ENCODE peak calls at places on chromosomes 1 and 21, in four cellular contexts. One of them, this sample, is unnamed.

GRCh38 chr21:41342035-41342434 is 19.8 kb upstream of the MX2 start:
- DNase-seq in T47D: no peak
- DNase-seq in CD4-positive, alpha-beta T cell: no peak
- DNase-seq in HT1080: no peak
- DNase-seq in this sample: no peak

GRCh38 chr1:56532359-56532696 is 47.0 kb downstream of the PLPP3 start:
- DNase-seq in T47D: no peak
- DNase-seq in CD4-positive, alpha-beta T cell: no peak
- DNase-seq in HT1080: no peak
- DNase-seq in this sample: peak; percentile 64

GRCh38 chr1:2494323-2494693 is 18.2 kb downstream of the PLCH2 start:
- DNase-seq in T47D: peak; percentile 65
- DNase-seq in CD4-positive, alpha-beta T cell: no peak
- DNase-seq in HT1080: peak; percentile 45
- DNase-seq in this sample: peak; percentile 60

GRCh38 chr21:45511007-45511406 is 31.2 kb downstream of the SLC19A1 start:
- DNase-seq in T47D: no peak
- DNase-seq in CD4-positive, alpha-beta T cell: no peak
- DNase-seq in HT1080: no peak
- DNase-seq in this sample: no peak

GRCh38 chr1:165445388-165445787 is 462 bp upstream of the RXRG start:
- DNase-seq in T47D: no peak
- DNase-seq in CD4-positive, alpha-beta T cell: no peak
- DNase-seq in HT1080: no peak
- DNase-seq in this sample: no peak

GRCh38 chr21:25409992-25410391 is 197.3 kb downstream of the MRPL39 start:
- DNase-seq in T47D: no peak
- DNase-seq in CD4-positive, alpha-beta T cell: no peak
- DNase-seq in HT1080: no peak
- DNase-seq in this sample: peak; percentile 3

GRCh38 chr1:27862671-27863551 is 9.4 kb upstream of the THEMIS2 start:
- DNase-seq in T47D: no peak
- DNase-seq in CD4-positive, alpha-beta T cell: no peak
- DNase-seq in HT1080: peak; percentile 98
- DNase-seq in this sample: peak; percentile 98

GRCh38 chr21:34598931-34599400 is 15.9 kb downstream of the RCAN1 start:
- DNase-seq in T47D: no peak
- DNase-seq in CD4-positive, alpha-beta T cell: no peak
- DNase-seq in HT1080: peak; percentile 69
- DNase-seq in this sample: peak; percentile 20

GRCh38 chr1:36715797-36716196 is 233.1 kb upstream of the CSF3R start:
- DNase-seq in T47D: no peak
- DNase-seq in CD4-positive, alpha-beta T cell: no peak
- DNase-seq in HT1080: no peak
- DNase-seq in this sample: no peak

GRCh38 chr1:205199090-205199930 is 12.2 kb downstream of the DSTYK start:
- DNase-seq in T47D: peak; percentile 45
- DNase-seq in CD4-positive, alpha-beta T cell: no peak
- DNase-seq in HT1080: no peak
- DNase-seq in this sample: peak; percentile 93

GRCh38 chr1:42953182-42954180 is 5.2 kb downstream of the SLC2A1 start:
- DNase-seq in T47D: no peak
- DNase-seq in CD4-positive, alpha-beta T cell: no peak
- DNase-seq in HT1080: no peak
- DNase-seq in this sample: peak; percentile 68

GRCh38 chr1:214423045-214423444 is 128.4 kb downstream of the PTPN14 start:
- DNase-seq in T47D: no peak
- DNase-seq in CD4-positive, alpha-beta T cell: no peak
- DNase-seq in HT1080: no peak
- DNase-seq in this sample: no peak

GRCh38 chr21:17911628-17912027 is 92.5 kb upstream of the C21orf91 start:
- DNase-seq in T47D: no peak
- DNase-seq in CD4-positive, alpha-beta T cell: no peak
- DNase-seq in HT1080: peak; percentile 61
- DNase-seq in this sample: peak; percentile 70

GRCh38 chr1:115107501-115108260 is 18.4 kb upstream of the TSPAN2 start:
- DNase-seq in T47D: no peak
- DNase-seq in CD4-positive, alpha-beta T cell: no peak
- DNase-seq in HT1080: no peak
- DNase-seq in this sample: no peak

GRCh38 chr1:30418426-30419245 is 304.7 kb downstream of the MATN1 start:
- DNase-seq in T47D: peak; percentile 52
- DNase-seq in CD4-positive, alpha-beta T cell: no peak
- DNase-seq in HT1080: no peak
- DNase-seq in this sample: no peak

GRCh38 chr1:35454616-35455015 is 102.6 kb downstream of the KIAA0319L start:
- DNase-seq in T47D: no peak
- DNase-seq in CD4-positive, alpha-beta T cell: no peak
- DNase-seq in HT1080: peak; percentile 24
- DNase-seq in this sample: no peak

GRCh38 chr1:118486213-118486612 is 301.2 kb upstream of the SPAG17 start:
- DNase-seq in T47D: no peak
- DNase-seq in CD4-positive, alpha-beta T cell: no peak
- DNase-seq in HT1080: no peak
- DNase-seq in this sample: no peak

GRCh38 chr21:26351661-26352060 is 181.1 kb upstream of the APP start:
- DNase-seq in T47D: no peak
- DNase-seq in CD4-positive, alpha-beta T cell: no peak
- DNase-seq in HT1080: no peak
- DNase-seq in this sample: no peak

GRCh38 chr21:15063821-15064575 is 802 bp downstream of the NRIP1 start:
- DNase-seq in T47D: peak; percentile 52
- DNase-seq in CD4-positive, alpha-beta T cell: no peak
- DNase-seq in HT1080: peak; percentile 43
- DNase-seq in this sample: peak; percentile 52

GRCh38 chr1:6485937-6486250 is 5.6 kb downstream of the PLEKHG5 start:
- DNase-seq in T47D: no peak
- DNase-seq in CD4-positive, alpha-beta T cell: no peak
- DNase-seq in HT1080: no peak
- DNase-seq in this sample: no peak

GRCh38 chr1:107862064-107862463 is 102.9 kb downstream of the VAV3 start:
- DNase-seq in T47D: no peak
- DNase-seq in CD4-positive, alpha-beta T cell: no peak
- DNase-seq in HT1080: peak; percentile 81
- DNase-seq in this sample: no peak

GRCh38 chr1:209657918-209658317 is 5.7 kb upstream of the LAMB3 start:
- DNase-seq in T47D: no peak
- DNase-seq in CD4-positive, alpha-beta T cell: no peak
- DNase-seq in HT1080: no peak
- DNase-seq in this sample: no peak

GRCh38 chr1:200075938-200076546 is 48.5 kb downstream of the NR5A2 start:
- DNase-seq in T47D: peak; percentile 68
- DNase-seq in CD4-positive, alpha-beta T cell: no peak
- DNase-seq in HT1080: peak; percentile 74
- DNase-seq in this sample: peak; percentile 85

GRCh38 chr1:231026576-231026975 is 13.5 kb downstream of the FAM89A start:
- DNase-seq in T47D: no peak
- DNase-seq in CD4-positive, alpha-beta T cell: no peak
- DNase-seq in HT1080: no peak
- DNase-seq in this sample: no peak

GRCh38 chr1:8155528-8156186 is 129.5 kb upstream of the ERRFI1 start:
- DNase-seq in T47D: peak; percentile 56
- DNase-seq in CD4-positive, alpha-beta T cell: no peak
- DNase-seq in HT1080: peak; percentile 68
- DNase-seq in this sample: peak; percentile 57

GRCh38 chr1:211734791-211735190 is 59.4 kb upstream of the NEK2 start:
- DNase-seq in T47D: peak; percentile 62
- DNase-seq in CD4-positive, alpha-beta T cell: no peak
- DNase-seq in HT1080: no peak
- DNase-seq in this sample: peak; percentile 35

GRCh38 chr21:35478096-35479080 is 429.3 kb upstream of the RUNX1 start:
- DNase-seq in T47D: no peak
- DNase-seq in CD4-positive, alpha-beta T cell: no peak
- DNase-seq in HT1080: no peak
- DNase-seq in this sample: peak; percentile 49

GRCh38 chr1:909861-910310 is 13.8 kb upstream of the SAMD11 start:
- DNase-seq in T47D: no peak
- DNase-seq in CD4-positive, alpha-beta T cell: no peak
- DNase-seq in HT1080: no peak
- DNase-seq in this sample: no peak

GRCh38 chr1:224219612-224220011 is 36.6 kb downstream of the DEGS1 start:
- DNase-seq in T47D: no peak
- DNase-seq in CD4-positive, alpha-beta T cell: no peak
- DNase-seq in HT1080: no peak
- DNase-seq in this sample: no peak

GRCh38 chr1:15287035-15287434 is 40.0 kb downstream of the FHAD1 start:
- DNase-seq in T47D: no peak
- DNase-seq in CD4-positive, alpha-beta T cell: no peak
- DNase-seq in HT1080: no peak
- DNase-seq in this sample: no peak

GRCh38 chr1:232301246-232301645 is 328.7 kb downstream of the SIPA1L2 start:
- DNase-seq in T47D: no peak
- DNase-seq in CD4-positive, alpha-beta T cell: no peak
- DNase-seq in HT1080: no peak
- DNase-seq in this sample: no peak

GRCh38 chr1:168714012-168714411 is 15.0 kb downstream of the DPT start:
- DNase-seq in T47D: no peak
- DNase-seq in CD4-positive, alpha-beta T cell: no peak
- DNase-seq in HT1080: no peak
- DNase-seq in this sample: no peak

GRCh38 chr1:221217029-221217428 is 337.8 kb downstream of the HLX start:
- DNase-seq in T47D: no peak
- DNase-seq in CD4-positive, alpha-beta T cell: no peak
- DNase-seq in HT1080: no peak
- DNase-seq in this sample: no peak

GRCh38 chr1:116710326-116711060 is 43.0 kb upstream of the IGSF3 start:
- DNase-seq in T47D: no peak
- DNase-seq in CD4-positive, alpha-beta T cell: no peak
- DNase-seq in HT1080: no peak
- DNase-seq in this sample: no peak

This sample was measured in RPMI7951.